ENCODE peak calls at places on chromosome 2, in six cellular contexts. H is D341Med; I is astrocyte of the spinal cord; J is non-pigmented ciliary epithelial cell; O is NCI-H1092 treated with DMSO at 0.1 percent for 48 hours; T is effector memory CD8-positive, alpha-beta T cell. V is an unnamed sample.

GRCh38 chr2:61758991-61759390 is 94.9 kb downstream of the FAM161A start:
- DNase-seq in H (no peak), I (peak; percentile 67), J (peak; percentile 55), O (no peak), T (no peak), V (peak; percentile 49)

GRCh38 chr2:224308267-224308911 is 93.5 kb downstream of the FAM124B start:
- DNase-seq in H (no peak), I (no peak), J (no peak), O (no peak), T (no peak), V (no peak)

GRCh38 chr2:118658581-118659248 is 188.7 kb downstream of the EN1 start:
- DNase-seq in H (no peak), I (no peak), J (no peak), O (no peak), T (no peak), V (no peak)

GRCh38 chr2:180604077-180604476 is 376.3 kb upstream of the UBE2E3 start:
- DNase-seq in H (peak; percentile 15), I (no peak), J (no peak), O (no peak), T (peak; percentile 8), V (peak; percentile 21)

GRCh38 chr2:134097740-134098139 is 156.1 kb upstream of the MGAT5 start:
- DNase-seq in H (no peak), I (no peak), J (no peak), O (no peak), T (no peak), V (no peak)

GRCh38 chr2:189574793-189575475 is 5.7 kb downstream of the SLC40A1 start:
- DNase-seq in H (no peak), I (no peak), J (no peak), O (no peak), T (no peak), V (no peak)

GRCh38 chr2:51441786-51442185 is 409.9 kb upstream of the NRXN1 start:
- DNase-seq in H (no peak), I (no peak), J (no peak), O (no peak), T (no peak), V (no peak)

GRCh38 chr2:188293601-188294482 is 2.2 kb downstream of the GULP1 start:
- DNase-seq in H (peak; percentile 14), I (peak; percentile 80), J (no peak), O (peak; percentile 35), T (no peak), V (peak; percentile 68)

GRCh38 chr2:68371581-68371980 is 6.5 kb downstream of the PLEK start:
- DNase-seq in H (no peak), I (peak; percentile 5), J (no peak), O (no peak), T (no peak), V (no peak)

GRCh38 chr2:181083140-181083539 is 102.7 kb downstream of the UBE2E3 start:
- DNase-seq in H (no peak), I (no peak), J (no peak), O (no peak), T (no peak), V (no peak)

GRCh38 chr2:169828141-169828811 is 1.0 kb downstream of the UBR3 start:
- DNase-seq in H (peak; percentile 48), I (peak; percentile 49), J (no peak), O (peak; percentile 17), T (peak; percentile 18), V (peak; percentile 47)

GRCh38 chr2:148990968-148991367 is 47.5 kb upstream of the LYPD6B start:
- DNase-seq in H (no peak), I (no peak), J (no peak), O (no peak), T (no peak), V (no peak)

GRCh38 chr2:234747032-234747431 is 204.8 kb upstream of the SH3BP4 start:
- DNase-seq in H (no peak), I (no peak), J (no peak), O (no peak), T (no peak), V (no peak)

GRCh38 chr2:100422320-100422719 is 4.9 kb upstream of the CHST10 start:
- DNase-seq in H (peak; percentile 60), I (peak; percentile 33), J (no peak), O (peak; percentile 3), T (no peak), V (peak; percentile 49)

GRCh38 chr2:109265953-109266352 is 136.9 kb downstream of the SH3RF3 start:
- DNase-seq in H (no peak), I (no peak), J (no peak), O (no peak), T (no peak), V (no peak)

GRCh38 chr2:194730266-194730665 is 926.8 kb upstream of the SLC39A10 start:
- DNase-seq in H (no peak), I (no peak), J (no peak), O (no peak), T (no peak), V (no peak)

GRCh38 chr2:11082880-11083279 is 72.4 kb upstream of the SLC66A3 start:
- DNase-seq in H (no peak), I (no peak), J (no peak), O (no peak), T (no peak), V (no peak)

GRCh38 chr2:200352631-200353030 is 46.1 kb downstream of the SPATS2L start:
- DNase-seq in H (no peak), I (peak; percentile 60), J (peak; percentile 81), O (no peak), T (no peak), V (peak; percentile 74)

GRCh38 chr2:120777170-120777751 is 41.6 kb downstream of the GLI2 start:
- DNase-seq in H (no peak), I (no peak), J (no peak), O (no peak), T (no peak), V (no peak)

GRCh38 chr2:102278720-102279390 is 32.5 kb upstream of the IL1RL1 start:
- DNase-seq in H (no peak), I (no peak), J (no peak), O (no peak), T (no peak), V (no peak)

GRCh38 chr2:62475172-62476011 is 30.6 kb downstream of the TMEM17 start:
- DNase-seq in H (no peak), I (peak; percentile 28), J (no peak), O (peak; percentile 75), T (peak; percentile 24), V (no peak)

GRCh38 chr2:29022455-29023128 is 41.5 kb downstream of the TOGARAM2 start:
- DNase-seq in H (no peak), I (peak; percentile 90), J (no peak), O (no peak), T (no peak), V (peak; percentile 68)

GRCh38 chr2:207865210-207865609 is 95.5 kb upstream of the FZD5 start:
- DNase-seq in H (no peak), I (no peak), J (no peak), O (no peak), T (no peak), V (no peak)

GRCh38 chr2:190137561-190137960 is 75.0 kb upstream of the MSTN start:
- DNase-seq in H (no peak), I (no peak), J (no peak), O (no peak), T (no peak), V (peak; percentile 22)

GRCh38 chr2:1091895-1092585 is 141.4 kb downstream of the SNTG2 start:
- DNase-seq in H (no peak), I (no peak), J (peak; percentile 2), O (no peak), T (no peak), V (no peak)

GRCh38 chr2:203659650-203660049 is 46.8 kb upstream of the CD28 start:
- DNase-seq in H (no peak), I (no peak), J (no peak), O (no peak), T (no peak), V (no peak)

GRCh38 chr2:228048838-228049490 is 132.5 kb downstream of the SPHKAP start:
- DNase-seq in H (peak; percentile 55), I (peak; percentile 56), J (peak; percentile 15), O (peak; percentile 55), T (no peak), V (peak; percentile 24)

GRCh38 chr2:110655701-110656100 is 22.2 kb downstream of the BUB1 start:
- DNase-seq in H (no peak), I (peak; percentile 29), J (no peak), O (no peak), T (no peak), V (peak; percentile 27)

GRCh38 chr2:209425082-209426071 is 1.5 kb downstream of the MAP2 start:
- DNase-seq in H (peak; percentile 49), I (peak; percentile 66), J (peak; percentile 14), O (peak; percentile 36), T (no peak), V (peak; percentile 44)

GRCh38 chr2:231425811-231426703 is 30.5 kb downstream of the B3GNT7 start:
- DNase-seq in H (no peak), I (no peak), J (no peak), O (no peak), T (no peak), V (no peak)

GRCh38 chr2:236871500-236872001 is 214.1 kb upstream of the COPS8 start:
- DNase-seq in H (no peak), I (peak; percentile 87), J (peak; percentile 88), O (no peak), T (no peak), V (peak; percentile 87)

GRCh38 chr2:15625344-15626036 is 33.8 kb downstream of the DDX1 start:
- DNase-seq in H (no peak), I (no peak), J (no peak), O (no peak), T (no peak), V (no peak)

GRCh38 chr2:128368437-128369125 is 49.9 kb upstream of the HS6ST1 start:
- DNase-seq in H (no peak), I (no peak), J (no peak), O (no peak), T (no peak), V (no peak)

GRCh38 chr2:210195066-210195852 is 24.1 kb upstream of the KANSL1L start:
- DNase-seq in H (peak; percentile 44), I (peak; percentile 64), J (no peak), O (peak; percentile 59), T (peak; percentile 17), V (peak; percentile 7)

GRCh38 chr2:45898819-45899218 is 247.3 kb downstream of the PRKCE start:
- DNase-seq in H (no peak), I (no peak), J (no peak), O (no peak), T (no peak), V (no peak)

GRCh38 chr2:223008162-223008561 is 43.8 kb upstream of the KCNE4 start:
- DNase-seq in H (no peak), I (peak; percentile 79), J (peak; percentile 37), O (no peak), T (no peak), V (peak; percentile 95)

GRCh38 chr2:128361376-128362131 is 42.9 kb upstream of the HS6ST1 start:
- DNase-seq in H (no peak), I (no peak), J (no peak), O (no peak), T (no peak), V (no peak)